ENCODE peak calls at places on chromosomes 12 and 14, in four cellular contexts. B, S, H and Y are unnamed samples.
A peak's percentile ranks its signal among the peaks of the same experiment; 100 is the strongest.

GRCh38 chr12:51124504-51124903 is 41.1 kb upstream of the CSRNP2 start:
- DNase-seq in H (no peak), B (no peak), S (peak; percentile 1), Y (no peak)

GRCh38 chr12:2999265-2999841 is 40.2 kb downstream of the TEAD4 start:
- DNase-seq in H (no peak), B (no peak), S (no peak), Y (no peak)

GRCh38 chr12:104054681-104055346 is 4.8 kb upstream of the GLT8D2 start:
- DNase-seq in S (no peak), H (no peak), B (no peak), Y (no peak)

GRCh38 chr14:39432179-39432618 is at the start of gene FBXO33:
- DNase-seq in B (peak; percentile 96), H (peak; percentile 79), S (peak; percentile 94), Y (peak; percentile 97)

GRCh38 chr12:26843306-26843705 is 10.3 kb upstream of the ITPR2 start:
- DNase-seq in H (no peak), B (no peak), S (no peak), Y (no peak)

GRCh38 chr14:53183611-53184010 is 30.5 kb upstream of the DDHD1 start:
- DNase-seq in H (no peak), S (no peak), B (no peak), Y (no peak)

GRCh38 chr14:51674294-51675002 is 22.7 kb downstream of the FRMD6 start:
- DNase-seq in S (no peak), H (peak; percentile 59), B (no peak), Y (no peak)

GRCh38 chr12:10191865-10192264 is 13.0 kb downstream of the TMEM52B start:
- DNase-seq in S (no peak), H (peak; percentile 66), B (no peak), Y (no peak)

GRCh38 chr14:93059260-93059659 is 56.5 kb downstream of the ITPK1 start:
- DNase-seq in B (no peak), H (no peak), S (no peak), Y (no peak)

GRCh38 chr12:64931981-64932380 is 107.5 kb downstream of the TBC1D30 start:
- DNase-seq in S (no peak), B (no peak), H (no peak), Y (no peak)

GRCh38 chr12:88308825-88309224 is 166.7 kb downstream of the TMTC3 start:
- DNase-seq in B (no peak), S (no peak), H (peak; percentile 81), Y (no peak)

GRCh38 chr12:113144771-113145170 is 4.8 kb upstream of the CFAP73 start:
- DNase-seq in B (no peak), H (no peak), S (no peak), Y (no peak)

GRCh38 chr14:92190768-92191167 is 69.0 kb downstream of the CPSF2 start:
- DNase-seq in H (no peak), B (no peak), S (no peak), Y (no peak)

GRCh38 chr12:104132351-104132956 is 5.6 kb downstream of the NFYB start:
- DNase-seq in S (no peak), H (no peak), B (no peak), Y (no peak)

GRCh38 chr14:95302667-95303066 is 17.0 kb downstream of the CLMN start:
- DNase-seq in B (no peak), S (no peak), H (no peak), Y (no peak)

GRCh38 chr12:124504273-124505000 is 63.0 kb downstream of the NCOR2 start:
- DNase-seq in B (no peak), S (no peak), H (no peak), Y (no peak)

GRCh38 chr12:42779186-42779859 is 189.8 kb upstream of the PRICKLE1 start:
- DNase-seq in S (no peak), H (no peak), B (peak; percentile 29), Y (no peak)

GRCh38 chr14:82913396-82913795 is 1379.7 kb upstream of the SEL1L start:
- DNase-seq in S (no peak), B (no peak), H (no peak), Y (no peak)

GRCh38 chr14:63388766-63389431 is 70.2 kb upstream of the GPHB5 start:
- DNase-seq in S (peak; percentile 13), H (peak; percentile 19), B (peak; percentile 56), Y (peak; percentile 65)

GRCh38 chr12:120095356-120096135 is 21.0 kb downstream of the RAB35 start:
- DNase-seq in S (no peak), B (no peak), H (no peak), Y (no peak)

GRCh38 chr14:24436355-24437019 is 6.1 kb downstream of the SDR39U1 start:
- DNase-seq in H (peak; percentile 31), B (no peak), S (peak; percentile 31), Y (no peak)